ENCODE peak calls at places on chromosomes 3 and 15, in eight cellular contexts. N is endothelial cell of umbilical vein, Y is HCT116, Z is HepG2, Q is A549, L is K562, E is GM12878, T is H1. X is an unnamed sample.

GRCh38 chr3:188558343-188559068 is 404.5 kb downstream of the LPP start:
- DNase-seq in N (peak), Y (no peak), Z (no peak), Q (no peak), L (no peak), E (no peak), T (no peak), X (no peak)

GRCh38 chr3:113275876-113276580 is 64.7 kb downstream of the BOC start:
- DNase-seq in N (peak), Y (no peak), Z (peak), Q (no peak), L (no peak), E (peak), T (no peak), X (no peak)

GRCh38 chr15:59367022-59367451 is 5.6 kb downstream of the MYO1E start:
- DNase-seq in N (no peak), Y (no peak), Z (no peak), Q (no peak), L (no peak), E (no peak), T (no peak), X (no peak)

GRCh38 chr3:160531311-160531710 is 34.1 kb downstream of the KPNA4 start:
- DNase-seq in N (peak), Y (no peak), Z (no peak), Q (no peak), L (no peak), E (no peak), T (no peak), X (no peak)

GRCh38 chr3:10164546-10165393 is at the start of gene IRAK2:
- DNase-seq in N (peak), Y (peak), Z (peak), Q (peak), L (peak), E (no peak), T (peak), X (peak)

GRCh38 chr3:149020196-149020838 is 29.0 kb downstream of the GYG1 start:
- DNase-seq in N (peak), Y (no peak), Z (no peak), Q (no peak), L (no peak), E (no peak), T (no peak), X (no peak)

GRCh38 chr15:73295630-73296286 is 73.0 kb downstream of the HCN4 start:
- DNase-seq in N (no peak), Y (no peak), Z (no peak), Q (no peak), L (no peak), E (no peak), T (no peak), X (peak)

GRCh38 chr15:96270581-96271172 is 59.8 kb upstream of the NR2F2 start:
- DNase-seq in N (no peak), Y (peak), Z (peak), Q (peak), L (no peak), E (no peak), T (no peak), X (peak)

GRCh38 chr15:89728254-89728653 is 22.8 kb downstream of the MESP1 start:
- DNase-seq in N (no peak), Y (no peak), Z (no peak), Q (no peak), L (no peak), E (no peak), T (no peak), X (no peak)

GRCh38 chr15:82186748-82187415 is 75.7 kb downstream of the EFL1 start:
- DNase-seq in N (no peak), Y (no peak), Z (no peak), Q (no peak), L (no peak), E (peak), T (no peak), X (no peak)

GRCh38 chr3:115931581-115931980 is 308.3 kb downstream of the GAP43 start:
- DNase-seq in N (no peak), Y (no peak), Z (no peak), Q (no peak), L (no peak), E (no peak), T (no peak), X (no peak)

GRCh38 chr3:186452517-186452916 is 90.5 kb upstream of the DGKG start:
- DNase-seq in N (no peak), Y (peak), Z (no peak), Q (peak), L (no peak), E (no peak), T (peak), X (peak)

GRCh38 chr3:10396931-10397330 is 76.0 kb upstream of the SEC13 start:
- DNase-seq in N (no peak), Y (no peak), Z (no peak), Q (no peak), L (no peak), E (no peak), T (no peak), X (no peak)

GRCh38 chr3:14728113-14728512 is 53.2 kb downstream of the C3orf20 start:
- DNase-seq in N (no peak), Y (no peak), Z (no peak), Q (no peak), L (no peak), E (no peak), T (no peak), X (no peak)

GRCh38 chr3:70108072-70108471 is 108.5 kb downstream of the SAMMSON start:
- DNase-seq in N (no peak), Y (no peak), Z (peak), Q (peak), L (peak), E (no peak), T (peak), X (peak)

GRCh38 chr15:35705885-35706590 is 160.1 kb upstream of the DPH6 start:
- DNase-seq in N (peak), Y (no peak), Z (no peak), Q (no peak), L (no peak), E (no peak), T (no peak), X (no peak)

GRCh38 chr3:136305879-136306278 is 55.7 kb downstream of the PCCB start:
- DNase-seq in N (peak), Y (peak), Z (no peak), Q (no peak), L (no peak), E (peak), T (no peak), X (peak)

GRCh38 chr3:71083726-71084131 is 499.8 kb downstream of the FOXP1 start:
- DNase-seq in N (no peak), Y (no peak), Z (no peak), Q (no peak), L (no peak), E (peak), T (no peak), X (no peak)

GRCh38 chr3:16151109-16151508 is 23.4 kb upstream of the GALNT15 start:
- DNase-seq in N (peak), Y (no peak), Z (no peak), Q (peak), L (no peak), E (no peak), T (no peak), X (no peak)

GRCh38 chr15:48273047-48273446 is 58.2 kb upstream of the DUT start:
- DNase-seq in N (no peak), Y (no peak), Z (no peak), Q (no peak), L (no peak), E (no peak), T (no peak), X (no peak)

GRCh38 chr15:95017950-95018349 is 786.6 kb downstream of the MCTP2 start:
- DNase-seq in N (peak), Y (no peak), Z (no peak), Q (no peak), L (no peak), E (no peak), T (no peak), X (no peak)

GRCh38 chr15:78388865-78389264 is 48.7 kb downstream of the CRABP1 start:
- DNase-seq in N (no peak), Y (no peak), Z (no peak), Q (no peak), L (no peak), E (no peak), T (no peak), X (no peak)

GRCh38 chr3:12471228-12471627 is 13.1 kb upstream of the TSEN2 start:
- DNase-seq in N (no peak), Y (peak), Z (peak), Q (peak), L (no peak), E (no peak), T (no peak), X (peak)

GRCh38 chr3:169668081-169668956 is 4.8 kb upstream of the MECOM start:
- DNase-seq in N (peak), Y (no peak), Z (no peak), Q (peak), L (no peak), E (no peak), T (peak), X (no peak)

GRCh38 chr3:158701666-158702065 is 29.2 kb upstream of the LXN start:
- DNase-seq in N (peak), Y (no peak), Z (no peak), Q (no peak), L (no peak), E (no peak), T (no peak), X (no peak)

GRCh38 chr15:96123028-96123400 is 207.5 kb upstream of the NR2F2 start:
- DNase-seq in N (no peak), Y (no peak), Z (peak), Q (no peak), L (no peak), E (no peak), T (no peak), X (no peak)

GRCh38 chr15:57134877-57135276 is 216.4 kb downstream of the TCF12 start:
- DNase-seq in N (peak), Y (no peak), Z (no peak), Q (no peak), L (no peak), E (no peak), T (no peak), X (no peak)

GRCh38 chr3:139588450-139588849 is 48.9 kb upstream of the RBP1 start:
- DNase-seq in N (no peak), Y (peak), Z (peak), Q (no peak), L (peak), E (no peak), T (peak), X (peak)

GRCh38 chr3:66237551-66237950 is 16.8 kb downstream of the SLC25A26 start:
- DNase-seq in N (no peak), Y (no peak), Z (no peak), Q (no peak), L (no peak), E (no peak), T (no peak), X (no peak)

GRCh38 chr3:13332158-13332557 is 88.0 kb downstream of the NUP210 start:
- DNase-seq in N (no peak), Y (no peak), Z (no peak), Q (no peak), L (no peak), E (peak), T (no peak), X (no peak)

GRCh38 chr3:56923546-56924224 is 121.9 kb upstream of the ARHGEF3 start:
- DNase-seq in N (peak), Y (peak), Z (no peak), Q (peak), L (no peak), E (no peak), T (no peak), X (no peak)

GRCh38 chr3:159146856-159147255 is 345.0 kb downstream of the MFSD1 start:
- DNase-seq in N (peak), Y (no peak), Z (no peak), Q (no peak), L (no peak), E (no peak), T (no peak), X (no peak)

GRCh38 chr3:17158941-17159682 is 274.4 kb downstream of the PLCL2 start:
- DNase-seq in N (no peak), Y (no peak), Z (no peak), Q (no peak), L (no peak), E (no peak), T (no peak), X (no peak)

GRCh38 chr15:57496946-57497944 is 94.5 kb upstream of the MYZAP start:
- DNase-seq in N (no peak), Y (no peak), Z (peak), Q (peak), L (no peak), E (no peak), T (no peak), X (no peak)

GRCh38 chr3:167742338-167742737 is 6.8 kb downstream of the SERPINI1 start:
- DNase-seq in N (no peak), Y (no peak), Z (no peak), Q (no peak), L (no peak), E (no peak), T (no peak), X (no peak)

GRCh38 chr3:158140396-158140795 is 30.5 kb downstream of the RSRC1 start:
- DNase-seq in N (no peak), Y (no peak), Z (no peak), Q (no peak), L (no peak), E (no peak), T (no peak), X (no peak)

DNA sequence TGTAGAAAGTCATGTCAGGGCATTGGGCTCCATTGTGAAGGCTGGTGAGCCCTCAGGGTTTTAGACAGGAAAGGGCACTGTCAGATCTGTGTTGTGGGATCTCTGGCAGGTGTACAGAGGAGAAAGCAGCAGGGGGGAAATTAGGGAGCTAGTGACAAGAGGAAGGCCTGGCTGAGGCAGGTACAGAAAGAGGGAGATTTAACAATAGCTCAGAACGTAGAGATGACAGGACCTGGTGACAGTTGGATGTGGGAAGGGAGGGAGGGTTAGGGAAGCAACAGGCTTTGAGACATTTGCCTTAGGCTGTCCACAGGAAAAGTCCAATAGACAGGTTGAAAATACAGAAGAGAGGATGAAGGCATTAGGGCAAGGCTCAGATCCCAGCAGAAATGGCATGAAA is 288.1 kb downstream of the EPHB1 start:
- DNase-seq in N (no peak), Y (no peak), Z (no peak), Q (no peak), L (no peak), E (no peak), T (no peak), X (no peak)
- TF ChIP-seq MAX in N (no peak), Y (no peak), Z (no peak), Q (no peak), L (no peak), E (no peak), T (no peak), X (no peak)

GRCh38 chr3:177347611-177348010 is 150.3 kb upstream of the TBL1XR1 start:
- DNase-seq in N (no peak), Y (no peak), Z (no peak), Q (no peak), L (no peak), E (no peak), T (peak), X (no peak)

GRCh38 chr3:177346878-177347277 is 149.6 kb upstream of the TBL1XR1 start:
- DNase-seq in N (no peak), Y (no peak), Z (no peak), Q (no peak), L (no peak), E (no peak), T (peak), X (no peak)

GRCh38 chr3:177345973-177346503 is 148.8 kb upstream of the TBL1XR1 start:
- DNase-seq in N (no peak), Y (no peak), Z (no peak), Q (no peak), L (no peak), E (no peak), T (no peak), X (no peak)

GRCh38 chr3:177343122-177343521 is 145.8 kb upstream of the TBL1XR1 start:
- DNase-seq in N (no peak), Y (no peak), Z (no peak), Q (no peak), L (no peak), E (no peak), T (no peak), X (no peak)

DNA sequence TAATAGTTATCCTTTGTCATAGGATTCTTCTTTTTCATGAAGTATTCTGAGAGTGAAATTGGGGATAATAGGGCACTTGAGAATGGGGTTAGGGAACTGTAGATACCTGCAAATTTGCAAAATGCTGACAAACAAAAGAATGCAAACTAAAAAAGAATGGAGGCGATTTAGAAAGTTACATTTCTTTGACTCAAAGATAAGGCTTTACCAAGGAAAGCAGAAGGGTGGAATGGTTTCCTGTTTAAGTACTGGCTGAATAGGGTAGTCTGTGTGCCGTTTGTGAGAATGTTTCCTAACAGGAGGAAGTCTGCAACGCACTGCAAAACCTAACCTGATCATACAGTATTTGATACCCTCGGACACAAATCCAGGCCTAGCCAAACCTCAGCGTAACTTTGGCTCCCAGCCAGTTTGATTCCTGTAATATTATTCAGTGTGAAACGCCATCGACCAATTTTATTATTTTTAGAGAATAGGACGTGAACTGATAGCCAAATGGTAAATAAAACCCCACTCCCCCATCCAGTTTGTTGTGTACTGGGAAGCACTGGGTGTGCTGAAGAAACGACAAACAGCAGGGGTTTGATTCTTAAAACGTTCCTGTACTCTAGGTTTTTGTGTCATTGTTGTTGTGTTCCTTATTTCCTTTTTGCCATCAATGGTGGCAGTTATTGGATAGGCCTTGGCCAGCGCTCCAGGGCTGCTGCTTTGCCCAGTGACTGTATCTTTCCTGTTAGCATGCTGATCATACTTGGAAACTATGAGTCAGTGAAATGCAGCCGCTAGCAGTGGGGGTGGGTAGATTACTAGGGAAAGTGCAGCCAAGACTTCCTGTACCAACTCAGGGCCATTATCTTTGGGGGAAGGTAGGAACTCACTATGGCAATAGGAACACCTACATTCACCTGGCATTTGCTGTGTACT is 148.0 kb upstream of the TBL1XR1 start:
- DNase-seq in N (peak), Y (peak), Z (peak), Q (peak), L (peak), E (no peak), T (no peak), X (peak)
- TF ChIP-seq POLR2A in N (peak), Y (peak), Z (peak), Q (no peak), L (peak), E (no peak), T (no peak), X (no peak)

GRCh38 chr3:124918524-124918923 is 16.0 kb downstream of the MUC13 start:
- DNase-seq in N (no peak), Y (no peak), Z (no peak), Q (no peak), L (no peak), E (no peak), T (no peak), X (no peak)
- TF ChIP-seq MAX in N (no peak), Y (no peak), Z (no peak), Q (no peak), L (no peak), E (no peak), T (no peak), X (no peak)

GRCh38 chr3:151501905-151502615 is 41.2 kb upstream of the IGSF10 start:
- DNase-seq in N (peak), Y (no peak), Z (no peak), Q (no peak), L (no peak), E (no peak), T (no peak), X (no peak)
- TF ChIP-seq POLR2A in N (no peak), Y (no peak), Z (no peak), Q (no peak), L (no peak), E (no peak), T (no peak), X (no peak)